ENCODE peak calls at places on chromosomes 4 and X, in ten cellular contexts. W, F, I, X, Y, P, J, N, M and E are unnamed samples.

GRCh38 chr4:14415146-14415545 is 587.1 kb upstream of the CPEB2 start:
- DNase-seq in N (no peak), X (peak; percentile 19), F (no peak), Y (peak; percentile 1), M (no peak), W (no peak), J (no peak), P (peak; percentile 55), I (no peak), E (no peak)

GRCh38 chr4:160238790-160239189 is 1135.9 kb downstream of the RAPGEF2 start:
- DNase-seq in I (no peak), J (no peak), F (no peak), N (no peak), X (no peak), P (no peak), Y (no peak), M (no peak), W (no peak), E (no peak)

GRCh38 chr4:25792200-25792791 is 70.5 kb downstream of the SEL1L3 start:
- DNase-seq in W (no peak), J (peak; percentile 64), F (no peak), P (no peak), Y (no peak), I (no peak), N (no peak), X (peak; percentile 14), M (no peak), E (no peak)

GRCh38 chr4:7448036-7448435 is 13.3 kb upstream of the PSAPL1 start:
- DNase-seq in N (no peak), P (no peak), Y (no peak), W (no peak), I (no peak), J (no peak), F (no peak), M (no peak), X (no peak), E (no peak)

GRCh38 chr4:52842788-52843187 is 19.3 kb upstream of the RASL11B start:
- DNase-seq in P (no peak), M (no peak), W (no peak), X (no peak), F (no peak), Y (no peak), I (no peak), N (no peak), J (no peak), E (no peak)

GRCh38 chrX:26915064-26915463 is 548.1 kb downstream of the PPP4R3C start:
- DNase-seq in M (no peak), I (no peak), W (no peak), X (no peak), F (no peak), N (no peak), J (no peak), Y (no peak), P (peak; percentile 45), E (peak; percentile 53)

GRCh38 chr4:92969650-92970370 is 666.0 kb downstream of the GRID2 start:
- DNase-seq in N (no peak), W (peak; percentile 63), M (no peak), P (peak; percentile 97), F (no peak), X (peak; percentile 87), J (no peak), Y (peak; percentile 86), I (no peak), E (peak; percentile 95)

GRCh38 chr4:75325316-75325715 is 188.9 kb downstream of the RCHY1 start:
- DNase-seq in I (no peak), X (no peak), M (no peak), J (no peak), Y (no peak), N (no peak), P (no peak), W (no peak), F (no peak), E (no peak)

GRCh38 chr4:107760281-107760947 is 40.4 kb upstream of the PAPSS1 start:
- DNase-seq in P (peak; percentile 14), J (peak; percentile 67), I (peak; percentile 12), X (peak; percentile 13), W (no peak), M (no peak), F (no peak), N (no peak), Y (no peak), E (no peak)

GRCh38 chr4:2938906-2939305 is 24.3 kb downstream of the NOP14 start:
- DNase-seq in F (no peak), Y (no peak), M (no peak), P (no peak), I (no peak), J (no peak), N (no peak), X (no peak), W (no peak), E (no peak)

GRCh38 chr4:97587912-97588311 is 555.4 kb downstream of the STPG2 start:
- DNase-seq in M (no peak), I (no peak), W (no peak), X (no peak), Y (no peak), F (no peak), P (peak; percentile 10), J (no peak), N (no peak), E (no peak)

GRCh38 chr4:173761236-173761635 is 231.2 kb upstream of the HAND2 start:
- DNase-seq in P (no peak), I (no peak), W (no peak), N (no peak), X (no peak), F (no peak), M (no peak), Y (no peak), J (no peak), E (no peak)

GRCh38 chr4:161629694-161630441 is 533.9 kb downstream of the FSTL5 start:
- DNase-seq in P (peak; percentile 65), X (peak; percentile 76), W (no peak), J (no peak), F (no peak), N (no peak), Y (no peak), M (no peak), I (no peak), E (peak; percentile 15)

GRCh38 chr4:4853921-4854648 is 5.4 kb upstream of the MSX1 start:
- DNase-seq in X (no peak), N (no peak), J (no peak), Y (no peak), F (no peak), W (no peak), I (no peak), P (no peak), M (no peak), E (no peak)

GRCh38 chr4:47468686-47469365 is 5.3 kb upstream of the COMMD8 start:
- DNase-seq in N (no peak), M (no peak), J (no peak), P (peak; percentile 58), W (no peak), I (no peak), F (no peak), X (peak; percentile 37), Y (peak; percentile 33), E (no peak)

GRCh38 chrX:130118396-130118795 is 8.1 kb upstream of the ELF4 start:
- DNase-seq in M (no peak), I (no peak), W (no peak), N (no peak), P (peak; percentile 82), F (no peak), X (peak; percentile 75), J (no peak), Y (peak; percentile 87), E (no peak)

GRCh38 chr4:156894234-156894633 is 77.4 kb downstream of the PDGFC start:
- DNase-seq in Y (no peak), N (no peak), W (no peak), F (no peak), I (no peak), J (no peak), M (no peak), P (no peak), X (no peak), E (no peak)

GRCh38 chr4:100278567-100278966 is 88.3 kb upstream of the DDIT4L start:
- DNase-seq in Y (no peak), X (no peak), M (no peak), N (no peak), I (no peak), W (no peak), F (no peak), P (no peak), J (no peak), E (no peak)

GRCh38 chr4:37223732-37224131 is 20.8 kb upstream of the NWD2 start:
- DNase-seq in M (no peak), X (no peak), J (no peak), Y (no peak), I (no peak), F (no peak), N (no peak), P (no peak), W (no peak), E (no peak)

GRCh38 chrX:7706032-7706431 is 136.9 kb upstream of the VCX start:
- DNase-seq in P (peak; percentile 5), Y (peak; percentile 0), X (no peak), N (no peak), J (no peak), M (no peak), W (no peak), F (peak; percentile 9), I (no peak), E (no peak)

GRCh38 chr4:4866124-4866832 is 6.8 kb downstream of the MSX1 start:
- DNase-seq in I (no peak), X (no peak), P (no peak), W (no peak), M (no peak), N (no peak), F (no peak), J (no peak), Y (no peak), E (no peak)

GRCh38 chrX:71171110-71171801 is 26.6 kb downstream of the NLGN3 start:
- DNase-seq in F (no peak), Y (no peak), W (no peak), I (no peak), X (no peak), J (no peak), M (no peak), N (no peak), P (no peak), E (no peak)

GRCh38 chrX:17814557-17814956 is 46.5 kb downstream of the RAI2 start:
- DNase-seq in J (no peak), M (no peak), X (peak; percentile 6), F (no peak), W (no peak), N (no peak), I (no peak), Y (peak; percentile 21), P (peak; percentile 22), E (no peak)

GRCh38 chr4:152415980-152416379 is 119.9 kb downstream of the FBXW7 start:
- DNase-seq in N (no peak), P (peak; percentile 76), M (no peak), F (no peak), Y (peak; percentile 29), J (no peak), I (no peak), X (peak; percentile 64), W (no peak), E (peak; percentile 25)

GRCh38 chr4:15550491-15550890 is 80.8 kb downstream of the CC2D2A start:
- DNase-seq in M (no peak), X (no peak), J (no peak), F (no peak), Y (no peak), N (no peak), W (no peak), I (no peak), P (no peak), E (no peak)

GRCh38 chr4:78057135-78057599 is at the start of gene FRAS1:
- DNase-seq in F (peak; percentile 35), P (peak; percentile 45), Y (peak; percentile 10), X (no peak), N (peak; percentile 37), I (peak; percentile 28), J (peak; percentile 35), M (no peak), W (no peak), E (no peak)

GRCh38 chr4:47835489-47835888 is 2.4 kb downstream of the CORIN start:
- DNase-seq in Y (peak; percentile 21), X (no peak), J (no peak), I (no peak), W (no peak), N (no peak), P (peak; percentile 41), F (no peak), M (no peak), E (no peak)

GRCh38 chr4:56870927-56871326 is 36.8 kb upstream of the REST start:
- DNase-seq in J (no peak), W (peak; percentile 27), X (peak; percentile 16), N (no peak), F (no peak), M (no peak), I (no peak), Y (peak; percentile 87), P (peak; percentile 39), E (no peak)